ENCODE peak calls at places on chromosomes 12 and 14, in five cellular contexts. One of them, this sample, is unnamed.

GRCh38 chr14:70254476-70254961 is 65.8 kb upstream of the SLC8A3 start:
- DNase-seq in HL-60: no peak
- DNase-seq in AG04449: no peak
- DNase-seq in SK-N-SH: peak
- DNase-seq in WTC11: peak
- DNase-seq in this sample: peak

GRCh38 chr12:113097716-113098427 is 37.7 kb downstream of the RASAL1 start:
- DNase-seq in HL-60: no peak
- DNase-seq in AG04449: no peak
- DNase-seq in SK-N-SH: peak
- DNase-seq in WTC11: peak
- DNase-seq in this sample: peak

GRCh38 chr12:6667559-6668210 is 4.8 kb upstream of the ING4 start:
- DNase-seq in HL-60: no peak
- DNase-seq in AG04449: no peak
- DNase-seq in SK-N-SH: no peak
- DNase-seq in WTC11: peak
- DNase-seq in this sample: peak

GRCh38 chr12:30286345-30286926 is 409.2 kb downstream of the IPO8 start:
- DNase-seq in HL-60: no peak
- DNase-seq in AG04449: no peak
- DNase-seq in SK-N-SH: peak
- DNase-seq in WTC11: no peak
- DNase-seq in this sample: peak

GRCh38 chr14:89349196-89350008 is 67.6 kb downstream of the FOXN3 start:
- DNase-seq in HL-60: no peak
- DNase-seq in AG04449: no peak
- DNase-seq in SK-N-SH: peak
- DNase-seq in WTC11: peak
- DNase-seq in this sample: no peak

GRCh38 chr12:25313591-25313990 is 62.9 kb upstream of the KRAS start:
- DNase-seq in HL-60: no peak
- DNase-seq in AG04449: no peak
- DNase-seq in SK-N-SH: no peak
- DNase-seq in WTC11: no peak
- DNase-seq in this sample: no peak

GRCh38 chr12:100193085-100193484 is 7.5 kb upstream of the ACTR6 start:
- DNase-seq in HL-60: no peak
- DNase-seq in AG04449: no peak
- DNase-seq in SK-N-SH: no peak
- DNase-seq in WTC11: no peak
- DNase-seq in this sample: no peak

GRCh38 chr12:118979763-118980406 is 1.5 kb upstream of the SRRM4 start:
- DNase-seq in HL-60: peak
- DNase-seq in AG04449: no peak
- DNase-seq in SK-N-SH: peak
- DNase-seq in WTC11: peak
- DNase-seq in this sample: no peak

GRCh38 chr14:103074699-103075341 is 9.2 kb upstream of the LBHD2 start:
- DNase-seq in HL-60: no peak
- DNase-seq in AG04449: no peak
- DNase-seq in SK-N-SH: peak
- DNase-seq in WTC11: no peak
- DNase-seq in this sample: no peak

GRCh38 chr14:44767646-44768173 is 194.0 kb downstream of the KLHL28 start:
- DNase-seq in HL-60: no peak
- DNase-seq in AG04449: no peak
- DNase-seq in SK-N-SH: no peak
- DNase-seq in WTC11: no peak
- DNase-seq in this sample: no peak

GRCh38 chr14:88310021-88310420 is 13.0 kb downstream of the KCNK10 start:
- DNase-seq in HL-60: no peak
- DNase-seq in AG04449: no peak
- DNase-seq in SK-N-SH: no peak
- DNase-seq in WTC11: no peak
- DNase-seq in this sample: no peak

GRCh38 chr14:70651522-70651921 is 9.8 kb downstream of the TTC9 start:
- DNase-seq in HL-60: no peak
- DNase-seq in AG04449: no peak
- DNase-seq in SK-N-SH: no peak
- DNase-seq in WTC11: no peak
- DNase-seq in this sample: no peak

GRCh38 chr12:560666-561065 is 100.9 kb downstream of the B4GALNT3 start:
- DNase-seq in HL-60: no peak
- DNase-seq in AG04449: no peak
- DNase-seq in SK-N-SH: no peak
- DNase-seq in WTC11: no peak
- DNase-seq in this sample: no peak

GRCh38 chr12:1666685-1667162 is 24.1 kb upstream of the ADIPOR2 start:
- DNase-seq in HL-60: no peak
- DNase-seq in AG04449: no peak
- DNase-seq in SK-N-SH: no peak
- DNase-seq in WTC11: no peak
- DNase-seq in this sample: no peak

GRCh38 chr12:65278576-65279386 is at the start of gene MSRB3:
- DNase-seq in HL-60: peak
- DNase-seq in AG04449: peak
- DNase-seq in SK-N-SH: peak
- DNase-seq in WTC11: peak
- DNase-seq in this sample: peak

GRCh38 chr12:44851586-44851985 is 24.5 kb downstream of the NELL2 start:
- DNase-seq in HL-60: no peak
- DNase-seq in AG04449: no peak
- DNase-seq in SK-N-SH: no peak
- DNase-seq in WTC11: no peak
- DNase-seq in this sample: no peak

GRCh38 chr12:98399532-98399931 is 115.9 kb upstream of the TMPO start:
- DNase-seq in HL-60: peak
- DNase-seq in AG04449: no peak
- DNase-seq in SK-N-SH: no peak
- DNase-seq in WTC11: peak
- DNase-seq in this sample: peak

GRCh38 chr12:85835810-85836715 is at the start of gene RASSF9:
- DNase-seq in HL-60: no peak
- DNase-seq in AG04449: no peak
- DNase-seq in SK-N-SH: no peak
- DNase-seq in WTC11: no peak
- DNase-seq in this sample: peak

GRCh38 chr12:118922405-118922804 is 58.9 kb upstream of the SRRM4 start:
- DNase-seq in HL-60: no peak
- DNase-seq in AG04449: no peak
- DNase-seq in SK-N-SH: no peak
- DNase-seq in WTC11: peak
- DNase-seq in this sample: no peak

GRCh38 chr12:50862316-50862715 is 19.6 kb downstream of the TMPRSS12 start:
- DNase-seq in HL-60: no peak
- DNase-seq in AG04449: peak
- DNase-seq in SK-N-SH: no peak
- DNase-seq in WTC11: no peak
- DNase-seq in this sample: peak

GRCh38 chr12:67456281-67456918 is 187.2 kb downstream of the CAND1 start:
- DNase-seq in HL-60: no peak
- DNase-seq in AG04449: peak
- DNase-seq in SK-N-SH: peak
- DNase-seq in WTC11: no peak
- DNase-seq in this sample: peak

GRCh38 chr12:125674554-125674953 is 609.3 kb downstream of the AACS start:
- DNase-seq in HL-60: no peak
- DNase-seq in AG04449: no peak
- DNase-seq in SK-N-SH: no peak
- DNase-seq in WTC11: no peak
- DNase-seq in this sample: no peak

GRCh38 chr12:632102-632696 is 31.0 kb downstream of the NINJ2 start:
- DNase-seq in HL-60: no peak
- DNase-seq in AG04449: peak
- DNase-seq in SK-N-SH: no peak
- DNase-seq in WTC11: peak
- DNase-seq in this sample: peak

GRCh38 chr12:74820324-74820723 is 282.7 kb downstream of the ATXN7L3B start:
- DNase-seq in HL-60: no peak
- DNase-seq in AG04449: no peak
- DNase-seq in SK-N-SH: no peak
- DNase-seq in WTC11: no peak
- DNase-seq in this sample: no peak

GRCh38 chr12:130953783-130954543 is at the start of gene ADGRD1:
- DNase-seq in HL-60: peak
- DNase-seq in AG04449: no peak
- DNase-seq in SK-N-SH: no peak
- DNase-seq in WTC11: no peak
- DNase-seq in this sample: no peak

GRCh38 chr12:131370321-131370720 is 340.6 kb upstream of the SFSWAP start:
- DNase-seq in HL-60: no peak
- DNase-seq in AG04449: no peak
- DNase-seq in SK-N-SH: no peak
- DNase-seq in WTC11: no peak
- DNase-seq in this sample: no peak

GRCh38 chr12:71295913-71296312 is 138.1 kb upstream of the TSPAN8 start:
- DNase-seq in HL-60: no peak
- DNase-seq in AG04449: no peak
- DNase-seq in SK-N-SH: no peak
- DNase-seq in WTC11: no peak
- DNase-seq in this sample: no peak
- TF ChIP-seq CTCF in HL-60: no peak
- TF ChIP-seq CTCF in AG04449: no peak
- TF ChIP-seq CTCF in SK-N-SH: no peak
- TF ChIP-seq CTCF in WTC11: no peak
- TF ChIP-seq CTCF in this sample: no peak

DNA sequence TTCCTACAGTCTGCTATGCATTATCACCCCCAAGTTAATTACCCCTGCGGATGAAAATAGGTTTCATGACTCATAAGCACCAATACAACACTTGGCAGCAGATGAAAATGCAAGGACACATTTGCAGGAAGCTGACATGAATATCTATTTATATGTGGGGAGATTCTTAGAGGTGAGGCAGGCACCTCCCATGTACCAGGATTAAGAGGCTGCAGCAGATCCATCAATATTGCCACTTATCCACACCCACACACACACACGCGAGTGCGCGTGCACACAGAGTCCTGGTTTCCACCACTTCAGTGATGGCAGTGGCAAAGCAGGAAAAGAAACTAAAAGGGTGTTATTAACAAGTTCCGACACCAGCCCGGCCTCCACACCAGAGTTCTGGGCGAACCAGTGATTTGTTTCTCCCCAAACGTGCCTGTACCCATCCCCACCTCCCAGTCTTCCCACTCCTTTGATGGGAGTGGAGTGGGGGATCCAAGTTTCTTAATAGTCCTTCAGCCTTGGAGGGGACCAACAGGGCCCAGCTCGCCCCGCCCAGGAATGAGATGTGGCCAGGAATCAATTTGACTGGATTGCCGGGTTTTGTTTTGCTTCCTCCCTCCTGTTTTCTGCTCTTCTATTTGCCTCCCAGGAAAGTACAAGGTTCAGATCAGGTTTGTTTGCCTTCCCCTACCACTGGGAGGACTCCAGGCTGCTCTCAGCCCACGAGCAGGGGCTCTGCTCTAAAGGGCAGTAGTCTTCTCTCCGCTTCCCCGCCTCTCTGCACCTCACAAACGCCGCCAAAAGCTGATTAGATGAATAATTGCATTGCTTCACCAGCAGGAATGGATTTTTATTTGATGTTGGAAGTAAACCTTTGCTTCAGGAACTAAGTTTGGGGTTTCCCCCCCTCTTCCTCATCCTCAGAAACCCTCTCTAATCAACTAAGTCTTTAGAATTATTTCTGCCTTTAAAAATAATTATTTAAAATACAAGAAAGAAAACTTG is 5.2 kb downstream of the IRF2BPL start:
- DNase-seq in HL-60: no peak
- DNase-seq in AG04449: no peak
- DNase-seq in SK-N-SH: peak
- DNase-seq in WTC11: peak
- DNase-seq in this sample: peak
- TF ChIP-seq CTCF in HL-60: no peak
- TF ChIP-seq CTCF in AG04449: peak
- TF ChIP-seq CTCF in SK-N-SH: peak
- TF ChIP-seq CTCF in WTC11: no peak
- TF ChIP-seq CTCF in this sample: peak

DNA sequence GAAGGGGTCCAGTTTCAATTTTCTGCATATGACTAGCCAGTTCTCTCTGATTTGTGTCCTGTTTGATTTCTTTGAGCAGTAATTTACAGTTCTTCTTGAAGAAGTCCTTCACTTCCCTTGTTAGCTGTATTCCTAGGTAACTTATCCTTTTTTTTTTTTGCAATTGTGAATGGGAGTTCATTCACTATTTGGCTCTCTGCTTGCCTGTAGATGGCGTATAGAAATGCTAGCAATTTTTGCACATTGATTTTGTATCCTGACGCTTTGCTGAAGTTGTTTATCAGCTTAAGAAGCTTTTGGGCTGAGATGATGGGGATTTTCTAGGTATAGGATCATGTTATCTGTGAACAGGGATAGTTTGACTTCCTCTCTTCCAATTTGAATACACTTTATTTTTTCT is 77.6 kb upstream of the NID2 start:
- DNase-seq in HL-60: no peak
- DNase-seq in AG04449: no peak
- DNase-seq in SK-N-SH: no peak
- DNase-seq in WTC11: no peak
- DNase-seq in this sample: no peak
- TF ChIP-seq CTCF in HL-60: no peak
- TF ChIP-seq CTCF in AG04449: no peak
- TF ChIP-seq CTCF in SK-N-SH: peak
- TF ChIP-seq CTCF in WTC11: no peak
- TF ChIP-seq CTCF in this sample: no peak

GRCh38 chr12:53224268-53224896 is 7.6 kb downstream of the RARG start:
- DNase-seq in HL-60: no peak
- DNase-seq in AG04449: no peak
- DNase-seq in SK-N-SH: peak
- DNase-seq in WTC11: peak
- DNase-seq in this sample: peak
- TF ChIP-seq CTCF in HL-60: no peak
- TF ChIP-seq CTCF in AG04449: peak
- TF ChIP-seq CTCF in SK-N-SH: peak
- TF ChIP-seq CTCF in WTC11: no peak
- TF ChIP-seq CTCF in this sample: peak

This sample was measured in MCF 10A.